ENCODE peak calls at places on chromosomes 16 and 17, in ten cellular contexts. A, H, D, E, Z, T, C, N, G and M are unnamed samples.

GRCh38 chr16:27759947-27760844 is 210.3 kb downstream of the KATNIP start:
- DNase-seq in A (no peak), H (no peak), D (no peak), E (no peak), Z (peak; percentile 48), T (no peak), C (no peak), N (no peak), G (no peak), M (no peak)

GRCh38 chr17:80270836-80271235 is 10.2 kb downstream of the RNF213 start:
- DNase-seq in A (no peak), H (no peak), D (no peak), E (no peak), Z (peak; percentile 91), T (no peak), C (peak; percentile 37), N (peak; percentile 67), G (peak; percentile 84), M (peak; percentile 66)

GRCh38 chr16:53992057-53992378 is 288.1 kb downstream of the FTO start:
- DNase-seq in A (no peak), H (no peak), D (no peak), E (no peak), Z (peak; percentile 7), T (no peak), C (no peak), N (no peak), G (no peak), M (no peak)

GRCh38 chr16:27293343-27293742 is 20.4 kb upstream of the IL4R start:
- DNase-seq in A (no peak), H (no peak), D (no peak), E (no peak), Z (no peak), T (no peak), C (no peak), N (no peak), G (no peak), M (no peak)

GRCh38 chr17:64028874-64029464 is 8.5 kb upstream of the ICAM2 start:
- DNase-seq in A (no peak), H (peak; percentile 39), D (peak; percentile 68), E (peak; percentile 64), Z (peak; percentile 64), T (peak; percentile 72), C (peak; percentile 81), N (peak; percentile 81), G (peak; percentile 72), M (peak; percentile 70)

GRCh38 chr17:11899494-11899893 is 97.8 kb downstream of the ZNF18 start:
- DNase-seq in A (no peak), H (no peak), D (no peak), E (no peak), Z (peak; percentile 73), T (no peak), C (no peak), N (peak; percentile 47), G (peak; percentile 72), M (no peak)

GRCh38 chr17:393806-394717 is 41.5 kb upstream of the RPH3AL start:
- DNase-seq in A (no peak), H (no peak), D (no peak), E (no peak), Z (no peak), T (no peak), C (no peak), N (peak; percentile 20), G (no peak), M (no peak)

GRCh38 chr17:49603720-49604119 is 28.0 kb downstream of the NXPH3 start:
- DNase-seq in A (no peak), H (no peak), D (no peak), E (no peak), Z (no peak), T (no peak), C (peak; percentile 43), N (no peak), G (no peak), M (no peak)

GRCh38 chr17:64262422-64263260 is at the start of gene TEX2:
- DNase-seq in A (no peak), H (no peak), D (peak; percentile 47), E (peak; percentile 39), Z (no peak), T (peak; percentile 62), C (peak; percentile 66), N (peak; percentile 78), G (peak; percentile 45), M (peak; percentile 70)

GRCh38 chr16:81593481-81593880 is 148.9 kb downstream of the CMIP start:
- DNase-seq in A (no peak), H (no peak), D (peak; percentile 64), E (no peak), Z (no peak), T (no peak), C (no peak), N (no peak), G (no peak), M (no peak)

GRCh38 chr17:20073056-20073979 is 64.2 kb downstream of the SPECC1 start:
- DNase-seq in A (no peak), H (no peak), D (no peak), E (peak; percentile 45), Z (no peak), T (peak; percentile 36), C (no peak), N (peak; percentile 85), G (no peak), M (peak; percentile 33)

GRCh38 chr17:77436058-77436442 is 295.3 kb downstream of the SEC14L1 start:
- DNase-seq in A (no peak), H (no peak), D (no peak), E (no peak), Z (peak; percentile 91), T (no peak), C (peak; percentile 39), N (peak; percentile 86), G (peak; percentile 77), M (no peak)

GRCh38 chr16:68357521-68357922 is 46.7 kb downstream of the PRMT7 start:
- DNase-seq in A (no peak), H (no peak), D (no peak), E (no peak), Z (no peak), T (no peak), C (no peak), N (peak; percentile 20), G (no peak), M (no peak)

GRCh38 chr17:43784628-43785101 is 4.4 kb downstream of the CFAP97D1 start:
- DNase-seq in A (no peak), H (no peak), D (no peak), E (no peak), Z (no peak), T (no peak), C (peak; percentile 91), N (no peak), G (no peak), M (no peak)

GRCh38 chr17:56648814-56649213 is 55.3 kb downstream of the NOG start:
- DNase-seq in A (no peak), H (no peak), D (no peak), E (no peak), Z (no peak), T (no peak), C (no peak), N (no peak), G (no peak), M (no peak)
- H3K27me3 ChIP-seq in A (no peaks in the 10 kb centered on the region), H (no peaks in the 10 kb centered on the region), D (no peaks in the 10 kb centered on the region), E (no peaks in the 10 kb centered on the region), Z (no peaks in the 10 kb centered on the region), T (no peaks in the 10 kb centered on the region), C (no peaks in the 10 kb centered on the region), N (no peaks in the 10 kb centered on the region), G (no peaks in the 10 kb centered on the region), M (peaks cover 7% of the 10 kb centered on the region)

GRCh38 chr16:84818989-84819643 is 669 bp upstream of the CRISPLD2 start:
- DNase-seq in A (no peak), H (no peak), D (no peak), E (no peak), Z (no peak), T (no peak), C (no peak), N (no peak), G (no peak), M (no peak)
- H3K27me3 ChIP-seq in A (no peaks in the 10 kb centered on the region), H (no peaks in the 10 kb centered on the region), D (no peaks in the 10 kb centered on the region), E (no peaks in the 10 kb centered on the region), Z (peaks cover 2% of the 10 kb centered on the region), T (peaks cover 5% of the 10 kb centered on the region), C (no peaks in the 10 kb centered on the region), N (no peaks in the 10 kb centered on the region), G (peaks cover 72% of the 10 kb centered on the region), M (peaks cover 10% of the 10 kb centered on the region)

DNA sequence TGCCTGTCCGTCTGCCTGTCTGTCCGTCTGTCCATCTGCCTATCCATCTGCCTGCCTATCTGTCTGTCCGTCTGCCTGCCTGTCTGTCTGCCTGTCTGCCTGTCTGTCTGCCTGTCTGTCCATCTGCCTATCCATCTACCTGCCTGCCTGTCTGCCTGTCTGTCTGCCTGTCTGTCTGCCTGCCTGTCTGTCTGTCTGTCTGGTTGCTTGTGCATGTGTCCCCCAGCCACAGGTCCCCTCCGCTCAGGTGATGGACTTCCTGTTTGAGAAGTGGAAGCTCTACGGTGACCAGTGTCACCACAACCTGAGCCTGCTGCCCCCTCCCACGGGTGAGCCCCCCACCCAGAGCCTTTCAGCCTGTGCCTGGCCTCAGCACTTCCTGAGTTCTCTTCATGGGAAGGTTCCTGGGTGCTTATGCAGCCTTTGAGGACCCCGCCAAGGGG is 5.6 kb downstream of the GCGR start:
- DNase-seq in A (no peak), H (no peak), D (no peak), E (no peak), Z (no peak), T (no peak), C (no peak), N (no peak), G (no peak), M (no peak)
- H3K27me3 ChIP-seq in A (peaks cover 5% of the 10 kb centered on the region), H (peaks cover 43% of the 10 kb centered on the region), D (peaks cover 48% of the 10 kb centered on the region), E (peaks cover 7% of the 10 kb centered on the region), Z (peaks cover 8% of the 10 kb centered on the region), T (peaks cover 34% of the 10 kb centered on the region), C (peaks cover 48% of the 10 kb centered on the region), N (no peaks in the 10 kb centered on the region), G (peaks cover 56% of the 10 kb centered on the region), M (peaks cover 19% of the 10 kb centered on the region)

DNA sequence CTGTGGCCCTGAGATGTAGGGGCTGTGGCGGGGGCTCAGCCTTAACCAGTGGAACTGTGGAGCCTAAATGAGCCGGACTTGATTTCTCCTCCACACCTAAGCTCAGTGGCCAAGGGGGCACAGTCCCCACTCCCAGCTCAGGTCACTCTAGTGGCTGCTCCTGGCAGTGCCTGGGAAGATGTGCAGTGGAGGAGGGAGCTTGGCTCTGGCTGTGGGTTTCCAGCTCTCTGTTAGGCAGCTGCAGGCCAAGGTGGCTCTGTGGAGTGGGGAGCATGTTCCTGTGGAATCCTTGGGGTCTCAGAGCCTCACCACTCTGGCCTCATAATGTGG is 76.3 kb downstream of the AMFR start:
- DNase-seq in A (no peak), H (no peak), D (no peak), E (no peak), Z (no peak), T (no peak), C (no peak), N (peak; percentile 12), G (no peak), M (no peak)
- H3K27me3 ChIP-seq in A (no peaks in the 10 kb centered on the region), H (no peaks in the 10 kb centered on the region), D (no peaks in the 10 kb centered on the region), E (no peaks in the 10 kb centered on the region), Z (no peaks in the 10 kb centered on the region), T (no peaks in the 10 kb centered on the region), C (no peaks in the 10 kb centered on the region), N (no peaks in the 10 kb centered on the region), G (no peaks in the 10 kb centered on the region), M (no peaks in the 10 kb centered on the region)